ENCODE peak calls at places on chromosomes 7 and 10, in eight cellular contexts. A, E, N, P, C, K, Z and J are unnamed samples.

GRCh38 chr7:149776305-149776704 is 2.9 kb upstream of the ZNF467 start:
- DNase-seq in A (peak), E (no peak), N (no peak), P (no peak), C (no peak), K (no peak), Z (no peak), J (peak)

GRCh38 chr10:44207160-44207559 is 177.7 kb downstream of the CXCL12 start:
- DNase-seq in A (no peak), E (no peak), N (no peak), P (no peak), C (no peak), K (no peak), Z (no peak), J (no peak)

GRCh38 chr7:134781171-134781570 is 1.7 kb downstream of the CALD1 start:
- DNase-seq in A (no peak), E (no peak), N (no peak), P (no peak), C (no peak), K (no peak), Z (no peak), J (no peak)

GRCh38 chr10:69769395-69769989 is 32.2 kb upstream of the COL13A1 start:
- DNase-seq in A (peak), E (no peak), N (no peak), P (no peak), C (no peak), K (no peak), Z (no peak), J (peak)

GRCh38 chr7:105017263-105018051 is 3.5 kb downstream of the KMT2E start:
- DNase-seq in A (no peak), E (no peak), N (no peak), P (no peak), C (no peak), K (no peak), Z (no peak), J (no peak)

GRCh38 chr7:47520408-47520807 is 61.5 kb downstream of the TNS3 start:
- DNase-seq in A (peak), E (no peak), N (no peak), P (peak), C (no peak), K (no peak), Z (no peak), J (peak)

GRCh38 chr10:43304687-43305333 is 37.9 kb upstream of the RASGEF1A start:
- DNase-seq in A (peak), E (peak), N (no peak), P (no peak), C (no peak), K (peak), Z (peak), J (peak)

GRCh38 chr10:13340626-13341370 is 7.3 kb downstream of the SEPHS1 start:
- DNase-seq in A (peak), E (no peak), N (no peak), P (no peak), C (no peak), K (no peak), Z (no peak), J (no peak)

GRCh38 chr10:71210031-71210871 is 2.1 kb upstream of the UNC5B start:
- DNase-seq in A (no peak), E (no peak), N (no peak), P (no peak), C (no peak), K (no peak), Z (peak), J (peak)